ENCODE peak calls at places on chromosomes 4 and X, in six cellular contexts. C, E, G, R, P and J are unnamed samples.

GRCh38 chrX:2550288-2551020 is 49.7 kb upstream of the DHRSX start:
- DNase-seq in C (no peak), E (no peak), G (no peak), R (no peak), P (no peak), J (no peak)

GRCh38 chr4:99135541-99136173 is 8.4 kb downstream of the ADH4 start:
- DNase-seq in C (no peak), E (no peak), G (no peak), R (no peak), P (no peak), J (no peak)

GRCh38 chr4:91147067-91147466 is 1019.9 kb downstream of the CCSER1 start:
- DNase-seq in C (no peak), E (no peak), G (no peak), R (no peak), P (no peak), J (no peak)

GRCh38 chr4:100504086-100504874 is 13.5 kb downstream of the EMCN start:
- DNase-seq in C (no peak), E (no peak), G (no peak), R (no peak), P (no peak), J (no peak)

GRCh38 chr4:52600275-52600674 is 58.8 kb downstream of the USP46 start:
- DNase-seq in C (no peak), E (no peak), G (no peak), R (no peak), P (no peak), J (no peak)

GRCh38 chr4:136867465-136867864 is 664.8 kb downstream of the PCDH18 start:
- DNase-seq in C (no peak), E (no peak), G (no peak), R (no peak), P (no peak), J (no peak)

GRCh38 chrX:45710081-45710801 is 509.6 kb upstream of the DIPK2B start:
- DNase-seq in C (peak), E (peak), G (peak), R (no peak), P (no peak), J (peak)

GRCh38 chrX:63186137-63186536 is 165.0 kb downstream of the SPIN4 start:
- DNase-seq in C (no peak), E (no peak), G (no peak), R (no peak), P (no peak), J (no peak)

GRCh38 chr4:173253561-173253960 is 80.6 kb downstream of the HMGB2 start:
- DNase-seq in C (no peak), E (no peak), G (no peak), R (no peak), P (no peak), J (no peak)

GRCh38 chr4:91754716-91755115 is 549.0 kb upstream of the GRID2 start:
- DNase-seq in C (no peak), E (no peak), G (no peak), R (no peak), P (no peak), J (no peak)

GRCh38 chrX:97308161-97308560 is 424.5 kb downstream of the RPA4 start:
- DNase-seq in C (no peak), E (no peak), G (no peak), R (no peak), P (no peak), J (no peak)

GRCh38 chrX:117092641-117093040 is 629.9 kb upstream of the CT83 start:
- DNase-seq in C (no peak), E (no peak), G (no peak), R (no peak), P (no peak), J (no peak)

GRCh38 chrX:119402588-119402987 is 3.5 kb downstream of the SLC25A43 start:
- DNase-seq in C (no peak), E (no peak), G (no peak), R (no peak), P (no peak), J (peak)

GRCh38 chrX:52509916-52510315 is 6.9 kb downstream of the XAGE1B start:
- DNase-seq in C (no peak), E (no peak), G (no peak), R (no peak), P (no peak), J (no peak)

GRCh38 chr4:8905773-8906667 is 34.4 kb upstream of the HMX1 start:
- DNase-seq in C (no peak), E (no peak), G (no peak), R (no peak), P (no peak), J (no peak)

GRCh38 chrX:48897157-48897620 is 379 bp downstream of the TIMM17B start:
- DNase-seq in C (peak), E (no peak), G (peak), R (peak), P (peak), J (peak)

GRCh38 chrX:39840141-39841126 is 257.3 kb downstream of the BCOR start:
- DNase-seq in C (no peak), E (no peak), G (no peak), R (no peak), P (no peak), J (no peak)

GRCh38 chr4:36439556-36439955 is 158.1 kb downstream of the DTHD1 start:
- DNase-seq in C (no peak), E (no peak), G (no peak), R (no peak), P (no peak), J (no peak)

DNA sequence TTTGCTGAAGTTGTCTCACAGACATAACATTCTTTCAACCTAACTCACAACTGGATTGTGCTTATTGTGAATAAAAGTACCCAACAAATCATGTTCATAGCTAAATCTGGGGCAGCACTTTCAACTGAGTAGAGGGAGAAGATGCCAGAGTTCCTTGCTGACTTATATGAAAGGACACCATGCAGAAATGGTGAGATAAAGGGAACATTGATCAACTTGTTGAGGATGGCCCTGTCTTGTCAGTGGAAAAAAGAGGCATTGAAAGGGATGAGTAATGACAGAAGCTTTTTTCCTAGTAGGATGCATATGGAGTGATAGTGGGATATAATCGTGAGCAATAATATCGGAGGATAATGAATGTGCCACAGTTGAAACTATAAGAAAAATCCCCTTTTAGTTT is 221.7 kb downstream of the ARHGAP24 start:
- DNase-seq in C (no peak), E (no peak), G (no peak), R (no peak), P (no peak), J (no peak)
- TF ChIP-seq MYC in C (no peak), E (no peak), G (no peak), R (no peak), P (no peak), J (no peak)

GRCh38 chr4:54091637-54092404 is 8.1 kb upstream of the GSX2 start:
- DNase-seq in C (peak), E (peak), G (peak), R (peak), P (peak), J (peak)
- TF ChIP-seq MYC in C (no peak), E (no peak), G (no peak), R (no peak), P (no peak), J (no peak)

GRCh38 chr4:1211951-1212545 is 36.9 kb downstream of the CTBP1 start:
- DNase-seq in C (no peak), E (no peak), G (no peak), R (no peak), P (no peak), J (no peak)
- TF ChIP-seq MYC in C (no peak), E (no peak), G (no peak), R (no peak), P (no peak), J (no peak)

DNA sequence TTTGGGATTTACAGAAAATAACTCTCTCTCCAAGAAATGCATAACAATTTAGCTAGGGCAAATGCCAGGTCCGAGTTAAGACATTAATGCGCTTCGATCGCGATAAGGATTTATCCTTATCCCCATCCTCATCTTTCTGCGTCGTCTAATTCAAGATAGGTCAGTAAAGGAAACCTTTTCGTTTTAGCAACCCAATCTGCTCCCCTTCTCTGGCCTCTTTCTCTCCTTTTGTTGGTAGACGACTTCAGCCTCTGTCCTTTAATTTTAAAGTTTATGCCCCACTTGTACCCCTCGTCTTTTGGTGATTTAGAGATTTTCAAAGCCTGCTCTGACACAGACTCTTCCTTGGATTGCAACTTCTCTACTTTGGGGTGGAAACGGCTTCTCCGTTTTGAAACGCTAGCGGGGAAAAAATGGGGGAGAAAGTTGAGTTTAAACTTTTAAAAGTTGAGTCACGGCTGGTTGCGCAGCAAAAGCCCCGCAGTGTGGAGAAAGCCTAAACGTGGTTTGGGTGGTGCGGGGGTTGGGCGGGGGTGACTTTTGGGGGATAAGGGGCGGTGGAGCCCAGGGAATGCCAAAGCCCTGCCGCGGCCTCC is 533 bp upstream of the FGF2 start:
- DNase-seq in C (no peak), E (no peak), G (peak), R (no peak), P (no peak), J (peak)
- TF ChIP-seq MYC in C (no peak), E (no peak), G (no peak), R (no peak), P (no peak), J (no peak)

GRCh38 chr4:182170417-182170935 is 72.7 kb upstream of the TENM3 start:
- DNase-seq in C (no peak), E (no peak), G (no peak), R (no peak), P (no peak), J (no peak)
- TF ChIP-seq MYC in C (no peak), E (no peak), G (no peak), R (no peak), P (no peak), J (no peak)

GRCh38 chr4:39120418-39120817 is 58.4 kb downstream of the KLHL5 start:
- DNase-seq in C (no peak), E (no peak), G (no peak), R (no peak), P (peak), J (no peak)

GRCh38 chr4:39114436-39114835 is 52.4 kb downstream of the KLHL5 start:
- DNase-seq in C (no peak), E (no peak), G (no peak), R (no peak), P (no peak), J (no peak)

GRCh38 chr4:39118034-39118658 is 56.1 kb downstream of the KLHL5 start:
- DNase-seq in C (no peak), E (no peak), G (no peak), R (peak), P (no peak), J (no peak)
- TF ChIP-seq MYC in C (no peak), E (no peak), G (no peak), R (no peak), P (no peak), J (no peak)